ENCODE peak calls at places on chromosome 20, in four cellular contexts. O, X, F and Z are unnamed samples.

GRCh38 chr20:1484438-1485120 is 6.6 kb downstream of the SIRPB2 start:
- DNase-seq in O (no peak), X (no peak), F (no peak), Z (peak)

GRCh38 chr20:44442298-44443070 is 33.2 kb upstream of the TTPAL start:
- DNase-seq in O (no peak), X (no peak), F (no peak), Z (peak)

GRCh38 chr20:34637245-34638185 is 39.4 kb downstream of the PIGU start:
- DNase-seq in O (no peak), X (peak), F (no peak), Z (no peak)

GRCh38 chr20:49397525-49397924 is 84.9 kb downstream of the KCNB1 start:
- DNase-seq in O (no peak), X (no peak), F (peak), Z (no peak)

GRCh38 chr20:47008842-47009518 is 114.3 kb downstream of the EYA2 start:
- DNase-seq in O (no peak), X (no peak), F (no peak), Z (no peak)

GRCh38 chr20:36467076-36467999 is 74.0 kb upstream of the MYL9 start:
- DNase-seq in O (no peak), X (peak), F (peak), Z (no peak)

GRCh38 chr20:20017852-20018245 is 687 bp downstream of the NAA20 start:
- DNase-seq in O (no peak), X (no peak), F (peak), Z (no peak)

GRCh38 chr20:17542993-17543412 is 11.8 kb upstream of the BFSP1 start:
- DNase-seq in O (no peak), X (no peak), F (no peak), Z (no peak)

GRCh38 chr20:54063998-54064676 is 6.3 kb downstream of the BCAS1 start:
- DNase-seq in O (no peak), X (no peak), F (no peak), Z (no peak)